ENCODE peak calls at places on chromosomes 1 and 21, in ten cellular contexts. V is left ventricle myocardium inferior, K is ovary, X is body of pancreas, E is neural progenitor cell, O is H9, Z is astrocyte, F is fibroblast of lung, G is GM23248, M is tibial nerve. W is an unnamed sample.

GRCh38 chr21:33843216-33843615 is 72.4 kb downstream of the ATP5PO start:
- DNase-seq in Z (no peak), F (no peak), O (no peak), V (no peak), G (no peak), K (no peak), M (no peak), E (no peak), X (no peak), W (no peak)

GRCh38 chr1:172727956-172728603 is 69.2 kb downstream of the FASLG start:
- DNase-seq in X (peak), G (peak), Z (no peak), V (no peak), O (peak), E (peak), M (no peak), K (no peak), F (peak), W (peak)

GRCh38 chr1:169711469-169712308 is at the start of gene SELL:
- DNase-seq in K (peak), G (peak), Z (peak), M (peak), X (peak), F (peak), V (peak), O (peak), E (peak), W (peak)

GRCh38 chr1:117696567-117696966 is 90.7 kb downstream of the TENT5C start:
- DNase-seq in E (no peak), O (no peak), K (no peak), V (no peak), X (no peak), F (peak), G (peak), Z (peak), M (no peak), W (no peak)

GRCh38 chr1:230317823-230318819 is 108.0 kb downstream of the PGBD5 start:
- DNase-seq in O (no peak), E (no peak), V (no peak), F (no peak), M (no peak), X (peak), Z (no peak), G (no peak), K (no peak), W (no peak)

GRCh38 chr1:52281518-52281917 is 84.5 kb downstream of the CC2D1B start:
- DNase-seq in M (no peak), V (no peak), Z (peak), G (peak), K (no peak), X (no peak), E (no peak), F (peak), O (no peak), W (no peak)

GRCh38 chr1:234309243-234309597 is 64.0 kb upstream of the COA6 start:
- DNase-seq in G (no peak), V (no peak), E (no peak), K (no peak), F (no peak), M (no peak), X (no peak), O (no peak), Z (no peak), W (no peak)

GRCh38 chr1:173554541-173555250 is 48.2 kb downstream of the SLC9C2 start:
- DNase-seq in X (no peak), G (no peak), Z (no peak), O (no peak), F (no peak), E (no peak), K (no peak), V (no peak), M (no peak), W (no peak)

GRCh38 chr1:14928886-14929546 is 224.5 kb upstream of the TMEM51 start:
- DNase-seq in K (no peak), Z (no peak), O (no peak), M (no peak), E (no peak), G (no peak), V (no peak), X (no peak), F (no peak), W (no peak)

GRCh38 chr1:165403835-165404482 is 41.0 kb downstream of the RXRG start:
- DNase-seq in O (peak), F (peak), E (peak), G (peak), V (no peak), K (no peak), M (no peak), Z (no peak), X (peak), W (no peak)

GRCh38 chr1:26791626-26792025 is 3.9 kb downstream of the PIGV start:
- DNase-seq in M (no peak), E (no peak), K (no peak), O (no peak), G (no peak), X (no peak), F (no peak), V (no peak), Z (no peak), W (no peak)

GRCh38 chr1:162023547-162024501 is at the start of gene OLFML2B:
- DNase-seq in Z (peak), E (peak), X (peak), K (peak), M (peak), V (peak), G (peak), O (peak), F (peak), W (peak)

GRCh38 chr1:219433471-219434131 is 179.3 kb downstream of the ZC3H11B start:
- DNase-seq in O (no peak), E (no peak), F (no peak), Z (no peak), G (no peak), V (no peak), X (peak), M (no peak), K (peak), W (no peak)

GRCh38 chr1:117290855-117291254 is 76.4 kb upstream of the MAN1A2 start:
- DNase-seq in M (no peak), X (no peak), E (no peak), Z (no peak), F (no peak), V (no peak), O (no peak), K (no peak), G (peak), W (no peak)

GRCh38 chr21:33873116-33873515 is 42.5 kb downstream of the ATP5PO start:
- DNase-seq in F (no peak), E (no peak), Z (no peak), X (no peak), K (no peak), G (no peak), M (no peak), V (no peak), O (no peak), W (no peak)

GRCh38 chr1:68188644-68189340 is 43.5 kb downstream of the WLS start:
- DNase-seq in M (no peak), Z (no peak), K (no peak), E (no peak), V (no peak), X (no peak), G (no peak), F (no peak), O (no peak), W (no peak)

GRCh38 chr1:76593614-76594013 is 273.7 kb upstream of the ST6GALNAC5 start:
- DNase-seq in O (no peak), V (no peak), E (no peak), M (no peak), K (no peak), F (peak), G (peak), X (no peak), Z (no peak), W (no peak)

GRCh38 chr1:170001266-170001665 is 73.2 kb downstream of the KIFAP3 start:
- DNase-seq in X (no peak), Z (no peak), K (no peak), F (no peak), M (no peak), E (no peak), G (peak), O (no peak), V (no peak), W (no peak)

GRCh38 chr1:154951901-154952657 is 3.8 kb downstream of the PBXIP1 start:
- DNase-seq in O (no peak), F (no peak), M (no peak), E (no peak), G (no peak), Z (no peak), V (no peak), K (no peak), X (no peak), W (peak)

GRCh38 chr21:36104306-36105300 is 30.3 kb upstream of the CBR3 start:
- DNase-seq in G (peak), K (peak), V (peak), Z (peak), F (peak), M (peak), E (peak), X (peak), O (peak), W (peak)

GRCh38 chr1:36864182-36865079 is 169.9 kb downstream of the GRIK3 start:
- DNase-seq in K (no peak), F (no peak), X (no peak), E (peak), V (no peak), M (no peak), O (peak), Z (no peak), G (no peak), W (no peak)

GRCh38 chr1:179586107-179586823 is 5.4 kb upstream of the TDRD5 start:
- DNase-seq in E (peak), X (peak), Z (peak), K (no peak), V (peak), M (no peak), F (peak), G (peak), O (peak), W (no peak)

GRCh38 chr1:17630048-17630830 is 90.7 kb downstream of the ARHGEF10L start:
- DNase-seq in Z (no peak), G (peak), E (no peak), M (peak), K (peak), F (peak), V (peak), O (no peak), X (peak), W (no peak)

GRCh38 chr1:215119719-215120118 is 37.2 kb downstream of the KCNK2 start:
- DNase-seq in K (no peak), Z (peak), F (peak), M (no peak), O (no peak), V (no peak), X (no peak), E (no peak), G (peak), W (no peak)

GRCh38 chr1:225691377-225691776 is 38.5 kb upstream of the ENAH start:
- DNase-seq in E (no peak), X (peak), F (no peak), V (no peak), Z (peak), K (no peak), M (no peak), O (no peak), G (peak), W (no peak)

GRCh38 chr1:86822463-86822862 is 91.5 kb downstream of the SELENOF start:
- DNase-seq in F (no peak), V (no peak), K (no peak), X (no peak), Z (no peak), M (no peak), E (no peak), O (no peak), G (no peak), W (no peak)

GRCh38 chr1:24888971-24889670 is 41.0 kb downstream of the RUNX3 start:
- DNase-seq in G (peak), O (no peak), X (no peak), M (no peak), E (no peak), K (no peak), Z (peak), F (peak), V (no peak), W (no peak)

GRCh38 chr1:66563094-66563800 is 29.3 kb downstream of the SGIP1 start:
- DNase-seq in E (no peak), X (no peak), O (no peak), M (no peak), V (no peak), G (peak), F (peak), K (peak), Z (peak), W (no peak)

GRCh38 chr1:107949467-107950253 is 15.3 kb downstream of the VAV3 start:
- DNase-seq in K (no peak), V (no peak), M (no peak), O (no peak), X (no peak), G (no peak), Z (no peak), E (no peak), F (no peak), W (no peak)

GRCh38 chr1:56814205-56814604 is 5.0 kb downstream of the FYB2 start:
- DNase-seq in E (no peak), V (no peak), Z (no peak), O (no peak), M (no peak), K (no peak), F (no peak), G (no peak), X (no peak), W (no peak)

GRCh38 chr1:18581420-18581880 is 49.2 kb upstream of the PAX7 start:
- DNase-seq in O (peak), X (peak), F (no peak), V (no peak), Z (no peak), K (no peak), G (peak), E (peak), M (no peak), W (no peak)

GRCh38 chr1:183593356-183593755 is 3.1 kb upstream of the NCF2 start:
- DNase-seq in Z (no peak), K (no peak), G (no peak), V (no peak), F (no peak), M (no peak), X (no peak), E (no peak), O (no peak), W (no peak)
- H3K27ac ChIP-seq in Z (no peak), K (no peak), G (no peak), V (no peak), F (no peak), M (no peak), X (peak), E (no peak), O (no peak), W (no peak)

GRCh38 chr1:235984041-235984820 is 80.7 kb downstream of the NID1 start:
- DNase-seq in O (no peak), V (no peak), Z (peak), F (peak), E (no peak), X (no peak), M (no peak), K (no peak), G (peak), W (no peak)
- H3K27ac ChIP-seq in O (no peak), V (peak), Z (peak), F (peak), E (no peak), X (no peak), M (peak), K (peak), G (peak), W (no peak)

GRCh38 chr1:2592672-2593071 is 6.1 kb downstream of the PRXL2B start:
- DNase-seq in M (no peak), O (no peak), E (no peak), G (no peak), V (no peak), X (peak), K (no peak), Z (no peak), F (no peak), W (no peak)
- H3K27ac ChIP-seq in M (no peak), O (no peak), E (no peak), G (no peak), V (no peak), X (peak), K (no peak), Z (no peak), F (no peak), W (no peak)

GRCh38 chr1:198269352-198269940 is 112.6 kb downstream of the NEK7 start:
- DNase-seq in X (no peak), G (peak), Z (no peak), F (no peak), E (no peak), K (no peak), M (no peak), V (no peak), O (no peak), W (no peak)

GRCh38 chr1:198270421-198270820 is 113.6 kb downstream of the NEK7 start:
- DNase-seq in V (no peak), X (no peak), K (no peak), E (no peak), F (no peak), G (no peak), O (no peak), Z (no peak), M (no peak), W (no peak)

GRCh38 chr1:198267921-198268320 is 111.1 kb downstream of the NEK7 start:
- DNase-seq in E (no peak), O (no peak), F (peak), K (no peak), V (no peak), G (peak), M (no peak), X (no peak), Z (peak), W (no peak)

GRCh38 chr1:198267056-198267455 is 110.3 kb downstream of the NEK7 start:
- DNase-seq in O (no peak), V (no peak), X (no peak), K (no peak), E (no peak), F (no peak), G (no peak), Z (no peak), M (no peak), W (no peak)

GRCh38 chr1:198268784-198269183 is 112.0 kb downstream of the NEK7 start:
- DNase-seq in F (no peak), Z (no peak), X (no peak), V (no peak), M (no peak), O (no peak), K (no peak), E (no peak), G (no peak), W (no peak)
- H3K27ac ChIP-seq in F (no peak), Z (peak), X (no peak), V (peak), M (no peak), O (no peak), K (no peak), E (no peak), G (peak), W (no peak)

DNA sequence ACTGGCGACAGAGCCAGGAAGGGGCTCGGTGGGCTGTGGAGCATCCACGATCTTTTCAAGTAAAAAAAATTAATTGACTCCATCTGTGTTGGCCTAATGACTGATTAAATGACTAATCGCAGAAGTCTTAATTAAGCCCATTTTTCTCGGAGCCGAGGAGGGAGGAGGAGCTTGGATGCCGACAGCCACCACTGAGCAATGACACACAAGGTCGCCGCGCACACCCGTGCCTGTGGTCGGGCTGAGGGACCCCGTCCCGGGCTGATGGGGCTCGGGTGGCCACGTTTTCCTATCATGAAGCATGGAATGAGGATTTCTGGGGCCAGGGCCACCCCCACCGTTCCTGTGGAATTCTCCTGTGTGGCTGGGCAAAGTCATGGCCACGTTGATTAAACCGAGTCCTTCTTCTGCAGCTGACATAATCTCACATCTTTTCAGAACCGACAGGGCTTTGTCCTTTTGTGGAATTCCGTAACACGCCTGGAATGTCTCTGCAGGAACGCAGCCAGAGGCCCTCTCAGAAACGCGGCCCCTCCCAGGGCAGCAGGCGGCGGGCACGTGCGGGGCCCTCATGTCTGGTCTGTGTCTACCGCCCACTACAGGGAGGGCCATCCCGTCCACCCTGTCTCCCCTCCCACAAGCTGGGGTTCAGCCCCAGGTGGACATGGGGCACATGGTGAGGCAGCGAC is 60.7 kb downstream of the MORN1 start:
- DNase-seq in K (peak), M (peak), Z (peak), G (peak), O (no peak), E (no peak), V (no peak), F (peak), X (peak), W (no peak)
- H3K27ac ChIP-seq in K (peak), M (peak), Z (peak), G (peak), O (no peak), E (no peak), V (peak), F (peak), X (no peak), W (no peak)